ENCODE peak calls at places on chromosome 12, in four cellular contexts. F is GM12864; W is BE2C; S is CD8-positive, alpha-beta memory T cell. H is an unnamed sample.

GRCh38 chr12:78421011-78421410 is 443.6 kb upstream of the SYT1 start:
- DNase-seq in F (no peak), W (no peak), S (no peak), H (no peak)

GRCh38 chr12:2300886-2301285 is 248.1 kb downstream of the CACNA1C start:
- DNase-seq in F (no peak), W (no peak), S (no peak), H (no peak)

GRCh38 chr12:52147367-52147972 is 44.3 kb downstream of the KRT80 start:
- DNase-seq in F (no peak), W (peak; percentile 52), S (no peak), H (peak; percentile 99)

GRCh38 chr12:103626498-103626897 is 39.4 kb downstream of the STAB2 start:
- DNase-seq in F (no peak), W (peak; percentile 30), S (no peak), H (peak; percentile 65)

GRCh38 chr12:109020750-109021380 is at the start of gene SVOP:
- DNase-seq in F (no peak), W (peak; percentile 91), S (no peak), H (peak; percentile 79)

GRCh38 chr12:123712780-123713319 is 697 bp downstream of the ATP6V0A2 start:
- DNase-seq in F (no peak), W (no peak), S (no peak), H (no peak)

GRCh38 chr12:56718636-56719035 is 6.5 kb downstream of the NACA start:
- DNase-seq in F (no peak), W (no peak), S (no peak), H (no peak)

GRCh38 chr12:20368653-20369163 is 371 bp downstream of the PDE3A start:
- DNase-seq in F (no peak), W (peak; percentile 50), S (no peak), H (no peak)

GRCh38 chr12:110039085-110039807 is 9.1 kb downstream of the C12orf76 start:
- DNase-seq in F (no peak), W (no peak), S (peak; percentile 31), H (peak; percentile 98)

GRCh38 chr12:72277415-72277814 is 5.2 kb downstream of the TRHDE start:
- DNase-seq in F (no peak), W (no peak), S (no peak), H (peak; percentile 78)

GRCh38 chr12:46402451-46402850 is 29.9 kb upstream of the SLC38A2 start:
- DNase-seq in F (no peak), W (no peak), S (no peak), H (peak; percentile 80)

GRCh38 chr12:93645702-93646101 is 31.5 kb upstream of the CRADD start:
- DNase-seq in F (no peak), W (no peak), S (no peak), H (peak; percentile 58)

GRCh38 chr12:81329088-81329487 is 251.2 kb downstream of the ACSS3 start:
- DNase-seq in F (peak; percentile 1), W (peak; percentile 24), S (no peak), H (peak; percentile 7)

GRCh38 chr12:55250944-55251343 is 6.5 kb downstream of the OR6C74 start:
- DNase-seq in F (no peak), W (no peak), S (no peak), H (no peak)

GRCh38 chr12:106223485-106224391 is 24.1 kb downstream of the CKAP4 start:
- DNase-seq in F (no peak), W (peak; percentile 66), S (peak; percentile 71), H (peak; percentile 89)

GRCh38 chr12:111823891-111824290 is 18.1 kb upstream of the MAPKAPK5 start:
- DNase-seq in F (no peak), W (no peak), S (no peak), H (no peak)

GRCh38 chr12:120257041-120257821 is 8.3 kb downstream of the PXN start:
- DNase-seq in F (no peak), W (peak; percentile 39), S (no peak), H (peak; percentile 89)

GRCh38 chr12:27549231-27549800 is 25.3 kb downstream of the PPFIBP1 start:
- DNase-seq in F (no peak), W (no peak), S (no peak), H (peak; percentile 97)

GRCh38 chr12:104057771-104058197 is 6.5 kb upstream of the HCFC2 start:
- DNase-seq in F (no peak), W (peak; percentile 22), S (peak; percentile 10), H (peak; percentile 55)

GRCh38 chr12:102806110-102806509 is 110.9 kb downstream of the PAH start:
- DNase-seq in F (no peak), W (no peak), S (no peak), H (no peak)

GRCh38 chr12:125330645-125331341 is 265.6 kb downstream of the AACS start:
- DNase-seq in F (no peak), W (peak; percentile 78), S (peak; percentile 1), H (peak; percentile 57)

GRCh38 chr12:65532744-65533143 is 254.3 kb downstream of the MSRB3 start:
- DNase-seq in F (no peak), W (no peak), S (no peak), H (peak; percentile 98)

GRCh38 chr12:3418609-3419469 is 72.2 kb upstream of the PRMT8 start:
- DNase-seq in F (no peak), W (no peak), S (no peak), H (no peak)

GRCh38 chr12:132364348-132364902 is 35.0 kb upstream of the GALNT9 start:
- DNase-seq in F (no peak), W (no peak), S (no peak), H (no peak)

GRCh38 chr12:33669349-33669748 is 229.7 kb upstream of the SYT10 start:
- DNase-seq in F (no peak), W (no peak), S (no peak), H (no peak)

GRCh38 chr12:20946732-20947131 is 136.2 kb downstream of the SLCO1B3 start:
- DNase-seq in F (no peak), W (peak; percentile 53), S (no peak), H (peak; percentile 43)

GRCh38 chr12:41981013-41981412 is 163.7 kb downstream of the GXYLT1 start:
- DNase-seq in F (no peak), W (no peak), S (no peak), H (no peak)

GRCh38 chr12:114625294-114625851 is 58.6 kb downstream of the TBX3 start:
- DNase-seq in F (peak; percentile 2), W (peak; percentile 82), S (no peak), H (peak; percentile 74)

GRCh38 chr12:120643574-120643973 is 3.1 kb downstream of the CABP1 start:
- DNase-seq in F (no peak), W (no peak), S (no peak), H (no peak)

GRCh38 chr12:44465139-44465538 is 411.0 kb downstream of the NELL2 start:
- DNase-seq in F (no peak), W (no peak), S (no peak), H (peak; percentile 15)

GRCh38 chr12:69739287-69740191 is 879 bp downstream of the RAB3IP start:
- DNase-seq in F (peak; percentile 35), W (peak; percentile 17), S (peak; percentile 83), H (peak; percentile 51)

GRCh38 chr12:114392909-114393308 is 13.0 kb downstream of the TBX5 start:
- DNase-seq in F (no peak), W (no peak), S (no peak), H (no peak)

DNA sequence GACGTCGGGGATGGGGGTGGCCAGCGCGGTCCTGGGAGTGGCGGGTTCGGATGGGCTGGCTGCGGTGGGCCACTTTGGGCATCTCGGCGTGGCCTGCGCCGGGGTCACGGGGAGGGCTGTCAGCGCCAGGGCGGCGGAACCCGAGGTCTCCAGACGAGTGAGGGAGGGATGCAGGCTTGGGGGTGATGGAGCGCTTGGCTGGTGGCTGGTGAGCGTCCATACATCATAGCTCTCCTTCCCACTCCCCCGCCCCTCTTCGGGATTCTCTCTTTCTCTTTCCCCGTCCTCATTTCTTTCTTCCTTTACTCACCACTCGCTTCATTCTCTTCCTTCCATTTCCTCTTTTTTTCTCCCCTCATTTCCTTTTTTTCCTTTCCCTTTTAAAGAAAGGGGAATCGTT is 260.1 kb upstream of the E2F7 start:
- DNase-seq in F (no peak), W (no peak), S (no peak), H (no peak)
- H3K4me3 ChIP-seq in F (no peak overlapping the region), W (no peak overlapping the region), S (no peak overlapping the region), H (peak overlapping the region; percentile 78)

DNA sequence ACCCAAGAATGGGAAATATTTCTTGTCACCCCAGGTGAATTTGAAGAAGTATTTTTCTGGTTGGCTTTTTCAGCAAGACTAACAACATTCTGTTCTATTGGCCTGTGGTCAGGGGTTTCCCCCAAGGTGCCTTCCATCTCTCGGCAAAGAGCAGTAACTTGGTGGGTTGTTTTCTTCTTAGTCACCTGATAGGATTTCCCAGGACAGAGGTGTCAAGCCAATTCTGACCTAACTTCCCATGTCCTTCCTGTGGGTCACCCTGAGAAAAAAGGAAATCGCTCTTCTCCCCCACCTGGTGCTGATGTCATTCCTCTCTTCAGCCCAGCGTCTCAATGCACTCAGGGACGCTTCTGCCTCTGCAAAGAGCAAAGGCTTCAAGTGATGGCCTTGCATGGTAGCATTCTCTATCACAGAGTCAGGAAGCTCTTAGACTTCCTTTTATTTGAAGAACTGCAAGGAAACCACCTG is 16.1 kb upstream of the IFNG start:
- DNase-seq in F (peak; percentile 43), W (no peak), S (peak; percentile 89), H (no peak)
- H3K4me3 ChIP-seq in F (no peak overlapping the region), W (no peak overlapping the region), S (peak overlapping the region; percentile 33), H (no peak overlapping the region)

DNA sequence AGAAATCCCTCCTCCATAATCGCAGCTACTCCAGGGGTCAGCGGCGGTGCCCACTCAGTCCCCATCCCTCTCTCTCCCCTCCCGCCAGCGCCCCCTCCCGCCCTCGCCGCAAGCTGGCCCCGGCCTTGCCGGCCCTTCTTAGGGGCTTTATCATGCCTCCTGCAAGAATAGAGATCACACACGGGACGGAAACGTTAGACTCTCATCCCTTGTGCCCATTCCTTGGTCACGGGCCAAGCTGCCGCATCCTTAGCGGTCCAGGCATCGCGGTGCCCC is 681 bp upstream of the COX14 start:
- DNase-seq in F (no peak), W (no peak), S (no peak), H (no peak)
- H3K4me3 ChIP-seq in F (peak overlapping the region; percentile 37), W (peak overlapping the region; percentile 55), S (peak overlapping the region; percentile 66), H (peak overlapping the region; percentile 95)

GRCh38 chr12:510071-510825 is 50.5 kb downstream of the B4GALNT3 start:
- DNase-seq in F (no peak), W (no peak), S (no peak), H (peak; percentile 73)
- H3K4me3 ChIP-seq in F (no peak overlapping the region), W (no peak overlapping the region), S (no peak overlapping the region), H (peak overlapping the region; percentile 19)

GRCh38 chr12:15880721-15881120 is 1.5 kb upstream of the STRAP start:
- DNase-seq in F (no peak), W (no peak), S (no peak), H (peak; percentile 10)

GRCh38 chr12:15882055-15882971 is at the start of gene STRAP:
- DNase-seq in F (peak; percentile 89), W (peak; percentile 96), S (peak; percentile 96), H (peak; percentile 95)

GRCh38 chr12:15886372-15887042 is 4.3 kb downstream of the STRAP start:
- DNase-seq in F (no peak), W (no peak), S (no peak), H (peak; percentile 18)

GRCh38 chr12:15887043-15887817 is 5.0 kb downstream of the STRAP start:
- DNase-seq in F (no peak), W (no peak), S (no peak), H (no peak)

DNA sequence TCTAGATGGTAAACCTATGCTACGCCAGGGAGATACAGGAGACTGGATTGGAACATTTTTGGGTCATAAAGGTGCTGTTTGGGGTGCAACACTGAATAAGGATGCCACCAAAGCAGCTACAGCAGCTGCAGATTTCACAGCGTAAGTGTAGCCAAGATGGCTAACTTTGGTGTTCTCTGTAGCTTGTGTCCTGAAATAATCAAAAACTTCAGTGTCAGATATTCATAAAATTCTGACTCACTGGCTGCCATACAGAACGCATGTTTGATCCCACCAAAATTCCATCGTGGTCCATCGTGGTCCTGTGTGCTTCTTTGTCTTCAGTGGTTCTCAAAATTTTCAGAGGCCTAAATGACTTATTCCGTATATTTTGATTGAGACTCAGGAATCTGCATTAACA is 1.3 kb downstream of the STRAP start:
- DNase-seq in F (no peak), W (no peak), S (no peak), H (peak; percentile 6)
- H3K4me3 ChIP-seq in F (peak overlapping the region; percentile 88), W (peak overlapping the region; percentile 76), S (peak overlapping the region; percentile 40), H (peak overlapping the region; percentile 95)